ENCODE peak calls at places on chromosomes 16 and 17, in ten cellular contexts. U is stomach, Z is Peyer's patch, I is OCI-LY7, J is H9, C is GM20000, F is lower leg skin, A is pancreas, W is activated B cell treated with CpG ODN at 0.5 μM for 24 hours, X is fibroblast of mammary gland. G is an unnamed sample.

GRCh38 chr16:15613676-15614075 is 29.3 kb downstream of the MARF1 start:
- DNase-seq in U (no peak), Z (no peak), I (no peak), J (no peak), C (no peak), F (no peak), A (no peak), W (no peak), X (no peak), G (no peak)

GRCh38 chr16:83187404-83187803 is 560.6 kb downstream of the CDH13 start:
- DNase-seq in U (no peak), Z (no peak), I (no peak), J (no peak), C (no peak), F (no peak), A (no peak), W (no peak), X (peak), G (peak)

GRCh38 chr16:53692146-53692545 is 11.5 kb downstream of the RPGRIP1L start:
- DNase-seq in U (no peak), Z (no peak), I (no peak), J (peak), C (no peak), F (no peak), A (no peak), W (no peak), X (no peak), G (no peak)

GRCh38 chr17:53032861-53033271 is 789.9 kb upstream of the KIF2B start:
- DNase-seq in U (no peak), Z (no peak), I (peak), J (peak), C (no peak), F (no peak), A (peak), W (no peak), X (peak), G (no peak)

GRCh38 chr17:35752945-35753764 is at the start of gene GAS2L2:
- DNase-seq in U (no peak), Z (no peak), I (no peak), J (no peak), C (no peak), F (no peak), A (no peak), W (no peak), X (no peak), G (no peak)

GRCh38 chr17:46832945-46833839 is 14.7 kb upstream of the WNT3 start:
- DNase-seq in U (no peak), Z (no peak), I (no peak), J (peak), C (no peak), F (no peak), A (peak), W (no peak), X (peak), G (no peak)

GRCh38 chr16:50165473-50165872 is 12.4 kb downstream of the TENT4B start:
- DNase-seq in U (no peak), Z (no peak), I (no peak), J (no peak), C (no peak), F (no peak), A (no peak), W (no peak), X (no peak), G (no peak)

GRCh38 chr17:42519546-42520444 is 16.2 kb upstream of the NAGLU start:
- DNase-seq in U (peak), Z (peak), I (no peak), J (peak), C (no peak), F (peak), A (no peak), W (no peak), X (peak), G (no peak)

GRCh38 chr16:1556254-1556653 is 22.8 kb downstream of the TMEM204 start:
- DNase-seq in U (peak), Z (no peak), I (no peak), J (no peak), C (no peak), F (peak), A (no peak), W (no peak), X (no peak), G (no peak)

GRCh38 chr16:49961087-49961486 is 63.9 kb upstream of the CNEP1R1 start:
- DNase-seq in U (no peak), Z (no peak), I (no peak), J (no peak), C (no peak), F (no peak), A (no peak), W (no peak), X (no peak), G (no peak)

GRCh38 chr16:55264949-55265348 is 59.1 kb upstream of the IRX6 start:
- DNase-seq in U (no peak), Z (no peak), I (no peak), J (no peak), C (no peak), F (no peak), A (no peak), W (no peak), X (no peak), G (no peak)

GRCh38 chr17:4604111-4604644 is 19.8 kb downstream of the SMTNL2 start:
- DNase-seq in U (peak), Z (peak), I (no peak), J (no peak), C (no peak), F (no peak), A (no peak), W (no peak), X (peak), G (no peak)

GRCh38 chr16:67979955-67980678 is at the start of gene DPEP3:
- DNase-seq in U (no peak), Z (no peak), I (no peak), J (peak), C (no peak), F (no peak), A (no peak), W (no peak), X (no peak), G (no peak)

GRCh38 chr16:426115-426905 is 861 bp downstream of the RAB11FIP3 start:
- DNase-seq in U (no peak), Z (no peak), I (peak), J (no peak), C (peak), F (no peak), A (peak), W (peak), X (peak), G (peak)

GRCh38 chr17:49108318-49108717 is 24.3 kb upstream of the B4GALNT2 start:
- DNase-seq in U (peak), Z (no peak), I (no peak), J (no peak), C (no peak), F (no peak), A (peak), W (no peak), X (peak), G (no peak)

GRCh38 chr16:11909653-11910551 is 5.9 kb downstream of the GSPT1 start:
- DNase-seq in U (no peak), Z (no peak), I (no peak), J (no peak), C (no peak), F (no peak), A (no peak), W (no peak), X (peak), G (no peak)

GRCh38 chr16:85330694-85331188 is 218.5 kb upstream of the CIBAR2 start:
- DNase-seq in U (no peak), Z (no peak), I (peak), J (peak), C (peak), F (no peak), A (no peak), W (no peak), X (peak), G (peak)

GRCh38 chr17:9389116-9389515 is 186.5 kb downstream of the STX8 start:
- DNase-seq in U (no peak), Z (no peak), I (no peak), J (no peak), C (peak), F (no peak), A (no peak), W (no peak), X (peak), G (peak)

GRCh38 chr17:2053380-2054261 is 1.3 kb upstream of the HIC1 start:
- DNase-seq in U (peak), Z (peak), I (peak), J (peak), C (peak), F (no peak), A (no peak), W (peak), X (peak), G (peak)

GRCh38 chr16:85724936-85725335 is 26.0 kb downstream of the C16orf74 start:
- DNase-seq in U (no peak), Z (no peak), I (no peak), J (no peak), C (no peak), F (no peak), A (no peak), W (no peak), X (no peak), G (no peak)

GRCh38 chr17:17951524-17951923 is 20.7 kb downstream of the TOM1L2 start:
- DNase-seq in U (no peak), Z (no peak), I (no peak), J (no peak), C (no peak), F (no peak), A (no peak), W (no peak), X (no peak), G (no peak)

GRCh38 chr17:48054238-48055185 is 6.4 kb downstream of the NFE2L1 start:
- DNase-seq in U (peak), Z (no peak), I (no peak), J (peak), C (no peak), F (peak), A (peak), W (no peak), X (peak), G (peak)

GRCh38 chr16:19555938-19556778 is 655 bp downstream of the VPS35L start:
- DNase-seq in U (no peak), Z (no peak), I (peak), J (peak), C (peak), F (no peak), A (peak), W (peak), X (peak), G (peak)

GRCh38 chr17:41602524-41602923 is 10.0 kb downstream of the KRT16 start:
- DNase-seq in U (no peak), Z (no peak), I (no peak), J (no peak), C (no peak), F (no peak), A (no peak), W (no peak), X (no peak), G (no peak)

GRCh38 chr16:47204736-47205499 is 61.2 kb upstream of the NETO2 start:
- DNase-seq in U (no peak), Z (no peak), I (no peak), J (no peak), C (no peak), F (no peak), A (no peak), W (no peak), X (no peak), G (no peak)
- TF ChIP-seq CTCF in U (no peak), Z (no peak), I (peak), J (peak), C (no peak), F (no peak), A (no peak), W (no peak), X (no peak), G (peak)

DNA sequence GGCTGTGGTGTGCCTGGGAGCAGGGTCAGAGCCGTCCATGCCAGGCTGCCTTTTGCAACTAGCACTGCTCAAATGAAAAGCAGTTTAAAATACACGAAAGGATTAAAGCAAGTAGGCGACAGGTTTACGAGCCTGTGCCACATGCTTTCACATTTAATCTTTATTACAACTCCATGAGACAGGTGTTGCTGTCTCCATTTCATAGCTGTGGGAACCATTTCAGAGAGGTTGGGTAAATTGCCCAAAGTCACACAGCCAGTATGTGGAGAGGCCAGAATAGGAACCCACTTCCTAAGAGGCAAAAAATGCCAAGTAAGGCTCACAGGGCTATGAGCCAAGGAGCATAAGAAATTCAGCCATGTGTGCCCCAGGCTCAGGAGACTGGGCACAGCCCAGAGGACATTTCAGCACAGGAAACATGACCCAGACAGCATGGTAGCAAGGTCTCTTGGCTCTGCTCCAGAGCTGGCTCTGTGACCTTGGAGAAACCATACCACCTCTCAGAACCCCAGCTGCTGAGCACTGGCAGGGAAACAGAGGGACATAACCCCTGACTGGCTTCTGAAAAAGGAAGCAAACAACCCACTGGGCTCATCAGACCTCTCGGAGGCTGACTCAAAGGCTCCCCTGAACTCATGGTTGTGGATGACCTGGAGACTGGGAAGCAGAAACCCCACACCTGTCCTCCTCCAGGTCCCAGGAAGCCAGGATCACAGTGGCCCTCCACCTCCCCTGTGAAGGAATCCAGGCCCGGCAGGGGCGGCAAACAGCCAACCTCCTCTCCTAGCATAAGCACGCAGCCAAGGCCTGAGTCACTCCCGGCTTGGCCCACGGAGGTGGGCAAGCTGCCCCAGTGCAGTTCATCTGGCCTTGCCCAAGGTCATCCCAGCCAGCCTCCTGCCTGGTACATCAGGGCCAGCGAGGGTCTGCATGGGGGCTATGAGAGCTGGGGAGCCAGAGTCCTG is 40.3 kb upstream of the MRPS23 start:
- DNase-seq in U (peak), Z (peak), I (no peak), J (no peak), C (no peak), F (peak), A (peak), W (no peak), X (peak), G (no peak)
- TF ChIP-seq CTCF in U (no peak), Z (no peak), I (no peak), J (no peak), C (no peak), F (no peak), A (no peak), W (no peak), X (no peak), G (no peak)

GRCh38 chr17:63592797-63593196 is 7.9 kb upstream of the TACO1 start:
- DNase-seq in U (no peak), Z (no peak), I (no peak), J (no peak), C (no peak), F (no peak), A (no peak), W (no peak), X (no peak), G (no peak)
- TF ChIP-seq CTCF in U (no peak), Z (no peak), I (no peak), J (no peak), C (no peak), F (no peak), A (no peak), W (no peak), X (no peak), G (no peak)

GRCh38 chr17:51640108-51640622 is 379.8 kb downstream of the UTP18 start:
- DNase-seq in U (no peak), Z (no peak), I (peak), J (peak), C (peak), F (no peak), A (no peak), W (no peak), X (no peak), G (peak)
- TF ChIP-seq CTCF in U (no peak), Z (no peak), I (peak), J (peak), C (peak), F (no peak), A (no peak), W (no peak), X (peak), G (peak)

GRCh38 chr16:77043076-77043475 is 147.9 kb upstream of the MON1B start:
- DNase-seq in U (no peak), Z (no peak), I (peak), J (no peak), C (no peak), F (no peak), A (no peak), W (no peak), X (peak), G (peak)
- TF ChIP-seq CTCF in U (no peak), Z (no peak), I (peak), J (peak), C (no peak), F (no peak), A (peak), W (no peak), X (peak), G (peak)

GRCh38 chr17:32112416-32112815 is 29.9 kb upstream of the RHOT1 start:
- DNase-seq in U (no peak), Z (no peak), I (no peak), J (no peak), C (no peak), F (no peak), A (no peak), W (no peak), X (no peak), G (no peak)

GRCh38 chr17:32114536-32114935 is 27.8 kb upstream of the RHOT1 start:
- DNase-seq in U (no peak), Z (no peak), I (peak), J (no peak), C (no peak), F (no peak), A (no peak), W (no peak), X (no peak), G (no peak)

GRCh38 chr17:32110596-32110995 is 31.7 kb upstream of the RHOT1 start:
- DNase-seq in U (peak), Z (no peak), I (no peak), J (no peak), C (no peak), F (no peak), A (no peak), W (no peak), X (no peak), G (no peak)

GRCh38 chr17:32116937-32117336 is 25.4 kb upstream of the RHOT1 start:
- DNase-seq in U (no peak), Z (no peak), I (no peak), J (no peak), C (no peak), F (no peak), A (no peak), W (no peak), X (no peak), G (no peak)

GRCh38 chr17:32111141-32111771 is 31.0 kb upstream of the RHOT1 start:
- DNase-seq in U (peak), Z (peak), I (peak), J (peak), C (no peak), F (peak), A (no peak), W (no peak), X (peak), G (no peak)
- TF ChIP-seq CTCF in U (no peak), Z (peak), I (peak), J (peak), C (no peak), F (no peak), A (no peak), W (no peak), X (peak), G (peak)

GRCh38 chr16:71443714-71444113 is 1.9 kb upstream of the TLE7 start:
- DNase-seq in U (no peak), Z (no peak), I (no peak), J (no peak), C (no peak), F (no peak), A (no peak), W (no peak), X (no peak), G (no peak)

GRCh38 chr16:71442041-71442440 is at the start of gene TLE7:
- DNase-seq in U (no peak), Z (no peak), I (no peak), J (no peak), C (no peak), F (no peak), A (no peak), W (no peak), X (no peak), G (peak)

GRCh38 chr16:71441348-71441781 is 489 bp downstream of the TLE7 start:
- DNase-seq in U (no peak), Z (no peak), I (no peak), J (peak), C (peak), F (no peak), A (no peak), W (no peak), X (no peak), G (peak)

GRCh38 chr16:71439531-71439930 is 2.3 kb downstream of the TLE7 start:
- DNase-seq in U (no peak), Z (no peak), I (no peak), J (no peak), C (no peak), F (no peak), A (no peak), W (no peak), X (peak), G (no peak)

GRCh38 chr16:71440669-71441347 is 1.0 kb downstream of the TLE7 start:
- DNase-seq in U (no peak), Z (no peak), I (no peak), J (peak), C (peak), F (no peak), A (no peak), W (no peak), X (no peak), G (peak)
- TF ChIP-seq CTCF in U (no peak), Z (no peak), I (peak), J (peak), C (peak), F (no peak), A (no peak), W (no peak), X (no peak), G (peak)

GRCh38 chr16:48537275-48537674 is 72.7 kb downstream of the N4BP1 start:
- DNase-seq in U (no peak), Z (peak), I (no peak), J (no peak), C (no peak), F (no peak), A (no peak), W (no peak), X (no peak), G (no peak)
- TF ChIP-seq CTCF in U (no peak), Z (no peak), I (no peak), J (no peak), C (no peak), F (no peak), A (no peak), W (no peak), X (no peak), G (no peak)

GRCh38 chr17:39352511-39352910 is 48.9 kb downstream of the FBXL20 start:
- DNase-seq in U (no peak), Z (no peak), I (no peak), J (no peak), C (no peak), F (no peak), A (no peak), W (no peak), X (no peak), G (no peak)
- TF ChIP-seq CTCF in U (no peak), Z (no peak), I (peak), J (peak), C (no peak), F (no peak), A (no peak), W (no peak), X (no peak), G (no peak)